ENCODE peak calls at places on chromosomes 6 and 20, in five cellular contexts. W is astrocyte, S is AG04449, N is AG04450, U is cardiac fibroblast. J is an unnamed sample.
A peak's percentile ranks its signal among the peaks of the same experiment; 100 is the strongest.

GRCh38 chr20:48064929-48065328 is 279.6 kb upstream of the SULF2 start:
- DNase-seq in S (peak; percentile 52), W (peak; percentile 77), U (peak; percentile 76), N (no peak), J (peak; percentile 80)

GRCh38 chr6:75802366-75802765 is 53.3 kb downstream of the MYO6 start:
- DNase-seq in S (no peak), U (no peak), N (no peak), W (peak; percentile 49), J (no peak)

GRCh38 chr20:3677733-3678132 is 4.1 kb downstream of the ADAM33 start:
- DNase-seq in W (peak; percentile 28), S (no peak), U (peak; percentile 65), N (no peak), J (no peak)

GRCh38 chr6:119127627-119128026 is 49.2 kb upstream of the FAM184A start:
- DNase-seq in N (no peak), S (no peak), W (no peak), U (no peak), J (no peak)

GRCh38 chr6:159836294-159837140 is 36.4 kb downstream of the PNLDC1 start:
- DNase-seq in U (peak; percentile 96), W (peak; percentile 12), S (no peak), N (no peak), J (no peak)

GRCh38 chr6:148450866-148451265 is 108.2 kb downstream of the SASH1 start:
- DNase-seq in W (no peak), U (no peak), N (no peak), S (no peak), J (no peak)

GRCh38 chr6:70059047-70059719 is 192.8 kb downstream of the COL19A1 start:
- DNase-seq in N (no peak), W (no peak), U (no peak), S (no peak), J (no peak)

GRCh38 chr20:62969179-62969760 is 16.8 kb downstream of the SLC17A9 start:
- DNase-seq in U (no peak), S (no peak), N (no peak), W (no peak), J (no peak)

GRCh38 chr20:53621482-53622246 is 28.0 kb upstream of the ZNF217 start:
- DNase-seq in U (peak; percentile 96), N (no peak), S (no peak), W (peak; percentile 95), J (peak; percentile 94)

GRCh38 chr6:5486214-5486613 is 224.9 kb downstream of the FARS2 start:
- DNase-seq in W (no peak), U (no peak), N (no peak), S (no peak), J (no peak)

GRCh38 chr6:169843991-169844390 is 92.6 kb downstream of the ERMARD start:
- DNase-seq in U (no peak), W (no peak), N (no peak), S (no peak), J (no peak)

GRCh38 chr6:134589512-134589911 is 271.6 kb upstream of the SGK1 start:
- DNase-seq in S (peak; percentile 100), W (peak; percentile 99), N (peak; percentile 98), U (peak; percentile 98), J (peak; percentile 99)

GRCh38 chr6:98929498-98930060 is 18.2 kb downstream of the FBXL4 start:
- DNase-seq in N (no peak), S (no peak), W (no peak), U (no peak), J (no peak)

GRCh38 chr6:12170351-12171079 is 119.6 kb upstream of the EDN1 start:
- DNase-seq in U (no peak), W (no peak), N (no peak), S (no peak), J (no peak)

GRCh38 chr20:62618622-62619529 is 23.4 kb upstream of the SLCO4A1 start:
- DNase-seq in S (no peak), N (no peak), W (no peak), U (no peak), J (no peak)

GRCh38 chr6:79239538-79240168 is 5.2 kb upstream of the HMGN3 start:
- DNase-seq in U (no peak), W (no peak), N (no peak), S (no peak), J (no peak)

GRCh38 chr20:52540489-52540888 is 348.9 kb upstream of the ZFP64 start:
- DNase-seq in S (no peak), N (no peak), W (no peak), U (no peak), J (no peak)

GRCh38 chr20:57953638-57954037 is 243.8 kb upstream of the PMEPA1 start:
- DNase-seq in U (no peak), N (no peak), S (no peak), W (peak; percentile 72), J (no peak)

GRCh38 chr6:38262609-38263008 is 377.1 kb downstream of the BTBD9 start:
- DNase-seq in U (no peak), W (peak; percentile 83), S (no peak), N (no peak), J (peak; percentile 52)

GRCh38 chr6:142692942-142693341 is 252.0 kb downstream of the HIVEP2 start:
- DNase-seq in W (peak; percentile 89), S (peak; percentile 79), N (peak; percentile 74), U (peak; percentile 90), J (peak; percentile 39)

GRCh38 chr6:2132911-2133310 is 112.5 kb downstream of the GMDS start:
- DNase-seq in S (no peak), W (no peak), N (no peak), U (no peak), J (no peak)

GRCh38 chr6:2132416-2132815 is 113.0 kb downstream of the GMDS start:
- DNase-seq in U (peak; percentile 26), S (no peak), W (peak; percentile 26), N (no peak), J (no peak)

GRCh38 chr6:2127484-2127911 is 117.9 kb downstream of the GMDS start:
- DNase-seq in W (no peak), S (no peak), N (no peak), U (peak; percentile 90), J (no peak)

GRCh38 chr6:2126351-2126750 is 119.1 kb downstream of the GMDS start:
- DNase-seq in U (no peak), W (no peak), S (no peak), N (no peak), J (no peak)

DNA sequence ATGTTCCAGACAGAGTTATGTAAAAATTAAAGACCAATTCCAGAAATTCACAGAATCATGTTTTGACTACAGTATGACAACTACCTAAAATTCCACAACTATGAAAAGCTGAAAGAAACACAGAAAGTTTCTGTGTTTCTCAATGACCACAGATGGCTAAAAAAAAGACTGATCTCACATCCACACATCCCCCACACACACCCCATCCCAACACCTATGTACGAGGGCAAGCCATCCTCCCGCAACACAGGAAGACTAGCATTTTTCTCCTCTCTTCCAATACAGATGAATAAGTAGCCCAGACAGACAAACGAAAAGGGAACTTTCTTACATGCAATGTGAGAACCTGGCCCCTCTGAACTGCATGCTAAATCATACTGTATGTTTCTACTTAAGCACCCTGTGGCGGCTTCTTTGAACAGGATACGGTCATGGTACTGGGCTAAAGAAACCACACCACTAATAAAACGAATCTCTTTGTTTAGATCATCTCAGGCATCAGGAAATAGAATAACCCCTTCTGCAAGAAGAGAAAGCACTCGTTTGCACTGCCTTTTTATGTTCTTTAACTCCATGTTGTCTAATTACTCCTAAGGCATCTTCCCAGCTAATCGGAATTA is 116.2 kb downstream of the GMDS start:
- DNase-seq in U (no peak), N (no peak), S (no peak), W (no peak), J (no peak)
- H3K4me3 ChIP-seq in U (no peak overlapping the region), N (no peak overlapping the region), S (no peak overlapping the region), W (no peak overlapping the region), J (no peak overlapping the region)

DNA sequence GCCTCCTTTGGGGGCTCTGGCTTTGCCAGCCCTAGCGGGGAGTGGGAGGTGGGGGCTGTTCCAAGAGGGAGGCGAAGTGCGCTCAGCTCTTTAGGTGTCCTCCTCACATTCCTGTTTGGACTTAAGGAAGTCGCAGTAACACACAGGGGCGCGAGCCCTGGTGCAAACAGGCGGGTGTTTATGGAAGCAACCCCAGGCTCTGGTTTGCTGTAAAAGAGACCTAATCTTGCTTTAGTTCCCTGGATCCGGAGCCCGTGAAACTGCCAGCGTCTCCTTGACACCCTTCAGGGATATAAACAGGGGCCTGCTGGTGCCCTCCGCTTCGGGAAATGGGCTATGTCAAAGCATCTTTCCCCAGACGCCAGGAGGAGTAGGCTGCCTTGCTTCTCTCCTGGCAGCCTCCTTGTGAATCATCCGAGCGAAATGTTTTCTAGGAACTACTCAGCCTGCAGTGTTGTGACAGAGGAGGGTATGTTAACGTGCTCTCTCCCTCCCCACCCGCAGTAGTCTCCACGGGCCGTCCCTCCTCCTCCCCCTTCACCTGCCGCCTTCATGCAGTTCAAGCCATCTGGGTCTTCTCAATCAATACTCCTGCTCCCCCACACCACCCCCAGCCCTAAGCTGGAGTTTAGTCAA is 168.0 kb upstream of the LRFN2 start:
- DNase-seq in S (no peak), N (peak; percentile 13), W (peak; percentile 58), U (peak; percentile 29), J (no peak)
- TF ChIP-seq CTCF in S (peak; percentile 12), N (no peak), W (no peak), U (no peak), J (no peak)

DNA sequence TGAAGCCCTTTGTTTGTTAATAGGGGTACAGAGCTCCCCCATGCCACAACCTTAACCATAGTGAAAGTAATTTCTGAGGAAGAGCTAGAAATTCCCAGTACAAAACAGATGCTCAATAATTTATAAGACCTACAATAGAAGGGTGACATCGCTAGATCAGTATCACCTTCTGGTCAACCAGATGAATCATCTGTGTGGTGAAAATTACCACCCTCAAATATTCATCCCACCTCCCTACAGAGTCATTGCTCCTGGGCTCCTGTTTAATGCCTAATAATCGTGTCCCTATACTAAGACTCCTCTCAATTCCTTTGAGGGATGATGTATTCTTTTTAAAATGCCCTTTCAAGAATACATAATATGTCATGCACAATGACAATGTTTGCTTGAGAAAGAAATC is 10.8 kb upstream of the ADGRF5 start:
- DNase-seq in N (no peak), W (peak; percentile 81), U (no peak), S (no peak), J (no peak)
- H3K4me3 ChIP-seq in N (no peak overlapping the region), W (no peak overlapping the region), U (no peak overlapping the region), S (no peak overlapping the region), J (no peak overlapping the region)

GRCh38 chr6:146543211-146543939 is at the start of gene RAB32:
- DNase-seq in U (peak; percentile 98), S (peak; percentile 53), N (peak; percentile 84), W (peak; percentile 88), J (peak; percentile 80)
- TF ChIP-seq CTCF in U (peak; percentile 30), S (peak; percentile 74), N (peak; percentile 63), W (peak; percentile 10), J (peak; percentile 34)